ENCODE peak calls at places on chromosomes 3 and 15, in six cellular contexts. One of them, this sample, is unnamed.

GRCh38 chr3:185076219-185076618 is 76.6 kb downstream of the C3orf70 start:
- DNase-seq in OCI-M1: no peak
- DNase-seq in nucleus accumbens: no peak
- DNase-seq in NCI-H446: no peak
- DNase-seq in head of caudate nucleus: no peak
- DNase-seq in NT2/D1: no peak
- DNase-seq in this sample: no peak

GRCh38 chr3:127788436-127788835 is 33.9 kb downstream of the MGLL start:
- DNase-seq in nucleus accumbens: no peak
- DNase-seq in NT2/D1: no peak
- DNase-seq in OCI-M1: no peak
- DNase-seq in head of caudate nucleus: no peak
- DNase-seq in NCI-H446: no peak
- DNase-seq in this sample: no peak

GRCh38 chr3:37173806-37174205 is 576 bp downstream of the LRRFIP2 start:
- DNase-seq in nucleus accumbens: no peak
- DNase-seq in head of caudate nucleus: no peak
- DNase-seq in NCI-H446: no peak
- DNase-seq in OCI-M1: no peak
- DNase-seq in NT2/D1: no peak
- DNase-seq in this sample: no peak

GRCh38 chr3:190737451-190737850 is 125.0 kb downstream of the GMNC start:
- DNase-seq in head of caudate nucleus: no peak
- DNase-seq in NT2/D1: no peak
- DNase-seq in nucleus accumbens: no peak
- DNase-seq in NCI-H446: no peak
- DNase-seq in OCI-M1: no peak
- DNase-seq in this sample: no peak

GRCh38 chr3:113659121-113659531 is 37.3 kb downstream of the USF3 start:
- DNase-seq in head of caudate nucleus: no peak
- DNase-seq in OCI-M1: no peak
- DNase-seq in NT2/D1: no peak
- DNase-seq in nucleus accumbens: no peak
- DNase-seq in NCI-H446: peak
- DNase-seq in this sample: no peak

GRCh38 chr3:151875759-151876158 is 2.3 kb downstream of the SUCNR1 start:
- DNase-seq in NCI-H446: no peak
- DNase-seq in OCI-M1: peak
- DNase-seq in nucleus accumbens: no peak
- DNase-seq in NT2/D1: no peak
- DNase-seq in head of caudate nucleus: no peak
- DNase-seq in this sample: no peak

GRCh38 chr15:78810377-78811123 is 714 bp downstream of the ADAMTS7 start:
- DNase-seq in NT2/D1: no peak
- DNase-seq in nucleus accumbens: no peak
- DNase-seq in head of caudate nucleus: no peak
- DNase-seq in OCI-M1: no peak
- DNase-seq in NCI-H446: no peak
- DNase-seq in this sample: peak

GRCh38 chr15:68418611-68419161 is 13.3 kb downstream of the ITGA11 start:
- DNase-seq in head of caudate nucleus: no peak
- DNase-seq in OCI-M1: peak
- DNase-seq in NCI-H446: no peak
- DNase-seq in nucleus accumbens: no peak
- DNase-seq in NT2/D1: no peak
- DNase-seq in this sample: no peak

GRCh38 chr3:163919154-163919553 is 1159.1 kb downstream of the SI start:
- DNase-seq in head of caudate nucleus: no peak
- DNase-seq in NT2/D1: no peak
- DNase-seq in OCI-M1: no peak
- DNase-seq in NCI-H446: no peak
- DNase-seq in nucleus accumbens: no peak
- DNase-seq in this sample: no peak

GRCh38 chr15:68654786-68655560 is 76.2 kb downstream of the CORO2B start:
- DNase-seq in OCI-M1: no peak
- DNase-seq in nucleus accumbens: no peak
- DNase-seq in NT2/D1: no peak
- DNase-seq in NCI-H446: no peak
- DNase-seq in head of caudate nucleus: no peak
- DNase-seq in this sample: no peak

GRCh38 chr15:101159936-101160770 is 91.7 kb downstream of the CHSY1 start:
- DNase-seq in OCI-M1: no peak
- DNase-seq in head of caudate nucleus: no peak
- DNase-seq in NT2/D1: no peak
- DNase-seq in NCI-H446: no peak
- DNase-seq in nucleus accumbens: no peak
- DNase-seq in this sample: no peak

GRCh38 chr3:115040673-115041286 is 106.3 kb downstream of the ZBTB20 start:
- DNase-seq in nucleus accumbens: no peak
- DNase-seq in head of caudate nucleus: peak
- DNase-seq in NCI-H446: peak
- DNase-seq in OCI-M1: peak
- DNase-seq in NT2/D1: peak
- DNase-seq in this sample: peak

GRCh38 chr3:10196389-10197052 is 31.8 kb downstream of the IRAK2 start:
- DNase-seq in head of caudate nucleus: no peak
- DNase-seq in nucleus accumbens: no peak
- DNase-seq in NCI-H446: no peak
- DNase-seq in OCI-M1: no peak
- DNase-seq in NT2/D1: no peak
- DNase-seq in this sample: no peak

GRCh38 chr3:53232641-53233377 is 23.0 kb downstream of the TKT start:
- DNase-seq in head of caudate nucleus: no peak
- DNase-seq in nucleus accumbens: no peak
- DNase-seq in NT2/D1: no peak
- DNase-seq in NCI-H446: no peak
- DNase-seq in OCI-M1: no peak
- DNase-seq in this sample: no peak

GRCh38 chr3:12758025-12758830 is 831 bp downstream of the TMEM40 start:
- DNase-seq in NCI-H446: no peak
- DNase-seq in OCI-M1: peak
- DNase-seq in NT2/D1: no peak
- DNase-seq in head of caudate nucleus: no peak
- DNase-seq in nucleus accumbens: no peak
- DNase-seq in this sample: no peak

GRCh38 chr3:127275287-127275781 is 12.5 kb downstream of the PRR20G start:
- DNase-seq in OCI-M1: no peak
- DNase-seq in NCI-H446: no peak
- DNase-seq in head of caudate nucleus: no peak
- DNase-seq in NT2/D1: no peak
- DNase-seq in nucleus accumbens: no peak
- DNase-seq in this sample: no peak

GRCh38 chr3:57048052-57048671 is 12.3 kb upstream of the SPATA12 start:
- DNase-seq in NCI-H446: no peak
- DNase-seq in OCI-M1: no peak
- DNase-seq in nucleus accumbens: peak
- DNase-seq in head of caudate nucleus: no peak
- DNase-seq in NT2/D1: no peak
- DNase-seq in this sample: no peak

GRCh38 chr3:49133226-49133951 is 539 bp upstream of the LAMB2 start:
- DNase-seq in nucleus accumbens: peak
- DNase-seq in OCI-M1: peak
- DNase-seq in head of caudate nucleus: peak
- DNase-seq in NCI-H446: peak
- DNase-seq in NT2/D1: peak
- DNase-seq in this sample: no peak